ENCODE peak calls at places on chromosomes 4 and X, in ten cellular contexts. U is PC-9, B is OCI-LY7, P is small intestine, F is fibroblast of mammary gland, L is endothelial cell of umbilical vein, J is AG09309, K is epithelial cell of proximal tubule, Y is WERI-Rb-1, Q is fibroblast of villous mesenchyme. D is an unnamed sample.

GRCh38 chr4:138113819-138114415 is 128.2 kb downstream of the SLC7A11 start:
- DNase-seq in U (no peak), B (peak; percentile 23), P (no peak), F (peak; percentile 70), L (peak; percentile 54), J (no peak), K (peak; percentile 22), Y (no peak), Q (peak; percentile 28), D (no peak)

GRCh38 chrX:120795301-120795700 is 80.4 kb downstream of the CT47B1 start:
- DNase-seq in U (no peak), B (no peak), P (no peak), F (peak; percentile 43), L (peak; percentile 26), J (no peak), K (no peak), Y (no peak), Q (no peak), D (no peak)

GRCh38 chr4:123340381-123340701 is 56.3 kb upstream of the SPRY1 start:
- DNase-seq in U (peak; percentile 16), B (no peak), P (no peak), F (peak; percentile 96), L (peak; percentile 92), J (peak; percentile 60), K (peak; percentile 41), Y (no peak), Q (peak; percentile 72), D (no peak)

GRCh38 chr4:82661601-82662000 is 99.8 kb upstream of the TMEM150C start:
- DNase-seq in U (no peak), B (no peak), P (no peak), F (no peak), L (no peak), J (no peak), K (no peak), Y (no peak), Q (no peak), D (no peak)

GRCh38 chr4:120517966-120518365 is 404.6 kb downstream of the PRDM5 start:
- DNase-seq in U (peak; percentile 55), B (no peak), P (no peak), F (peak; percentile 91), L (peak; percentile 99), J (peak; percentile 49), K (no peak), Y (no peak), Q (peak; percentile 96), D (no peak)

GRCh38 chrX:32937043-32937442 is 274.3 kb downstream of the DMD start:
- DNase-seq in U (no peak), B (no peak), P (no peak), F (no peak), L (no peak), J (no peak), K (no peak), Y (no peak), Q (no peak), D (no peak)

GRCh38 chr4:2049811-2050210 is 9.3 kb upstream of the NAT8L start:
- DNase-seq in U (no peak), B (no peak), P (no peak), F (no peak), L (no peak), J (no peak), K (no peak), Y (no peak), Q (no peak), D (no peak)

GRCh38 chr4:105543881-105544280 is 8.5 kb upstream of the ARHGEF38 start:
- DNase-seq in U (no peak), B (no peak), P (no peak), F (no peak), L (no peak), J (no peak), K (no peak), Y (no peak), Q (no peak), D (no peak)

GRCh38 chr4:61716437-61716836 is 516.3 kb downstream of the ADGRL3 start:
- DNase-seq in U (no peak), B (no peak), P (no peak), F (no peak), L (no peak), J (no peak), K (no peak), Y (no peak), Q (no peak), D (no peak)

GRCh38 chr4:26055855-26056254 is 141.8 kb downstream of the SMIM20 start:
- DNase-seq in U (no peak), B (no peak), P (no peak), F (no peak), L (no peak), J (no peak), K (no peak), Y (no peak), Q (no peak), D (no peak)

GRCh38 chr4:16083217-16084191 is at the start of gene PROM1:
- DNase-seq in U (no peak), B (no peak), P (peak; percentile 29), F (no peak), L (no peak), J (no peak), K (no peak), Y (peak; percentile 85), Q (no peak), D (peak; percentile 77)

GRCh38 chr4:108811486-108811885 is 48.6 kb upstream of the ETNPPL start:
- DNase-seq in U (no peak), B (no peak), P (no peak), F (no peak), L (no peak), J (no peak), K (no peak), Y (no peak), Q (no peak), D (no peak)

GRCh38 chrX:97367149-97367548 is 483.4 kb downstream of the RPA4 start:
- DNase-seq in U (no peak), B (no peak), P (no peak), F (peak; percentile 75), L (no peak), J (peak; percentile 14), K (no peak), Y (no peak), Q (peak; percentile 37), D (no peak)

DNA sequence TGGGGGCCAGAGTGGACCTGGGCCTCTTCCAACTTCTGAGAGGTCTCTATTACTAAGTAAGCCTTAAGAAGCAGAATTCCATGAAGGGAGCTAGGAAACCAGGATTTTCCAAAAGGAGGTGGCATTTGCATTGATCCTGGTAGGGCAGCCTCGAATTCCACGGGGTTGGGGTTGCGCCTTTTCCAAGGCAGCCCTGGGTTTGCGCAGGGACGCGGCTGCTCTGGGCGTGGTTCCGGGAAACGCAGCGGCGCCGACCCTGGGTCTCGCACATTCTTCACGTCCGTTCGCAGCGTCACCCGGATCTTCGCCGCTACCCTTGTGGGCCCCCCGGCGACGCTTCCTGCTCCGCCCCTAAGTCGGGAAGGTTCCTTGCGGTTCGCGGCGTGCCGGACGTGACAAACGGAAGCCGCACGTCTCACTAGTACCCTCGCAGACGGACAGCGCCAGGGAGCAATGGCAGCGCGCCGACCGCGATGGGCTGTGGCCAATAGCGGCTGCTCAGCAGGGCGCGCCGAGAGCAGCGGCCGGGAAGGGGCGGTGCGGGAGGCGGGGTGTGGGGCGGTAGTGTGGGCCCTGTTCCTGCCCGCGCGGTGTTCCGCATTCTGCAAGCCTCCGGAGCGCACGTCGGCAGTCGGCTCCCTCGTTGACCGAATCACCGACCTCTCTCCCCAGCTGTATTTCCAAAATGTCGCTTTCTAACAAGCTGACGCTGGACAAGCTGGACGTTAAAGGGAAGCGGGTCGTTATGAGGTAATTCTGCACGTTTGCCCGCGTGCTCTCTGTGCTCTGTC is at the start of gene PGK1:
- DNase-seq in U (peak; percentile 96), B (peak; percentile 95), P (peak; percentile 94), F (peak; percentile 93), L (peak; percentile 97), J (peak; percentile 88), K (no peak), Y (peak; percentile 94), Q (peak; percentile 98), D (peak; percentile 98)
- H3K4me3 ChIP-seq in U (peak within 1 kb of the TSS; percentile 75), B (peak within 1 kb of the TSS; percentile 100), P (peak within 1 kb of the TSS; percentile 65), F (peak within 1 kb of the TSS; percentile 90), L (peak within 1 kb of the TSS; percentile 71), J (peak within 1 kb of the TSS; percentile 70), K (peak within 1 kb of the TSS; percentile 95), Y (peak within 1 kb of the TSS; percentile 72), Q (peak within 1 kb of the TSS; percentile 95), D (peak within 1 kb of the TSS; percentile 93)

GRCh38 chrX:153966841-153967535 is 4.6 kb downstream of the HCFC1 start:
- DNase-seq in U (no peak), B (no peak), P (no peak), F (peak; percentile 49), L (no peak), J (no peak), K (no peak), Y (no peak), Q (no peak), D (peak; percentile 44)
- H3K4me3 ChIP-seq in U (no peak overlapping the region), B (peak overlapping the region; percentile 78), P (no peak overlapping the region), F (no peak overlapping the region), L (no peak overlapping the region), J (no peak overlapping the region), K (no peak overlapping the region), Y (no peak overlapping the region), Q (no peak overlapping the region), D (no peak overlapping the region)

GRCh38 chr4:188452097-188452496 is 312.9 kb downstream of the TRIML1 start:
- DNase-seq in U (no peak), B (no peak), P (no peak), F (no peak), L (no peak), J (no peak), K (no peak), Y (no peak), Q (no peak), D (no peak)

GRCh38 chr4:188455353-188455752 is 316.1 kb downstream of the TRIML1 start:
- DNase-seq in U (no peak), B (no peak), P (no peak), F (no peak), L (no peak), J (no peak), K (no peak), Y (no peak), Q (no peak), D (no peak)

DNA sequence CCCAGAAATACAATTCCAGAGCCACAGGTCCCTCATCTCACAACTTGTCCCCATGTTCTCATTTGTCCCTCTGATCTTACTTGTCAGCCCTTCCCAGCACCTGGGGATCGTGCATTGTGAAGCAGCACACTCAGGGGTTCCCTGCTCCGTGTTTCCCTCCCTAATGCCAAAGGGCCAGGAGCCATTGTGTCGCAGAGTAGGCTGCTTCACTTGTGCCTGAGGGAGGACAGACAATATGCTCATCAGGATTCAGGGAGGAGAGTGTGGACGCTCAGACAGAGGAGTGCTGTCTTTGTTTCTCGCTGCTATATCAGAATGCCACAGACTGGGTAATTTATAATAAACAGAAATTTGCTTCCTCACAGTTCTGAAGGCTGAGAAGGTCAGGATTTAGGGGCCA is 315.3 kb downstream of the TRIML1 start:
- DNase-seq in U (no peak), B (no peak), P (no peak), F (no peak), L (no peak), J (no peak), K (no peak), Y (no peak), Q (no peak), D (no peak)
- H3K4me3 ChIP-seq in U (no peak overlapping the region), B (no peak overlapping the region), P (no peak overlapping the region), F (no peak overlapping the region), L (no peak overlapping the region), J (no peak overlapping the region), K (no peak overlapping the region), Y (no peak overlapping the region), Q (no peak overlapping the region), D (no peak overlapping the region)

DNA sequence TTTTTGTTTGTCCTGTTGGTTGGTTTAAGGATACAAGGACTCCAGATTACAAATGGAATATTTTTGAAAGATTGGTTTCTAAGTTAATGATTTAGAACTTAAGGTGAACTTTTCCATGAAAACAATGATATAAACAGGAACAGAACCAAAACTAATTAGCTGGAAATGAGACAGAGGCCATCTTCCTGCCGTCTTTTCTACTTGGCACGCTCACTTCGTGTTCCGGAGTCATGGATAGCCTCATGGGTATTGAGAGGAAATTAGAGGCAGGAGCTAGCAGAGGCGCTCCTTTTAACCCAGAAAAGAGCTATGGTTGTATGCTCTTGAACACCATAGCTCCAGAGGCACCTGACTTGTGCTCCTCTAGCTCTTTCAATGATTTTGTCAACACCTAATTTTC is 2.4 kb downstream of the FAM241A start:
- DNase-seq in U (no peak), B (no peak), P (no peak), F (peak; percentile 66), L (peak; percentile 67), J (no peak), K (no peak), Y (no peak), Q (no peak), D (no peak)
- H3K4me3 ChIP-seq in U (peak overlapping the region; percentile 89), B (peak overlapping the region; percentile 75), P (no peak overlapping the region), F (peak overlapping the region; percentile 74), L (peak overlapping the region; percentile 88), J (no peak overlapping the region), K (no peak overlapping the region), Y (no peak overlapping the region), Q (no peak overlapping the region), D (no peak overlapping the region)